ENCODE peak calls at places on chromosomes 11 and 22, in ten cellular contexts. D is NCI-H446; K is choroid plexus epithelial cell; V is breast epithelium; M is NCI-H748 treated with DMSO at 0.1 percent for 48 hours; B is head of caudate nucleus; G is HCEC 1CT; Z is CD4-positive, alpha-beta T cell; Q is WTC11; R is KG1. A is an unnamed sample.

GRCh38 chr11:114297806-114298700 is 1.9 kb downstream of the NNMT start:
- DNase-seq in G (no peak), Z (no peak), B (no peak), K (no peak), D (no peak), R (no peak), M (no peak), Q (no peak), V (no peak), A (no peak)

GRCh38 chr22:17205432-17205831 is 13.8 kb downstream of the ADA2 start:
- DNase-seq in B (no peak), D (no peak), Z (no peak), K (no peak), Q (no peak), G (no peak), R (no peak), V (no peak), M (no peak), A (peak; percentile 10)

GRCh38 chr11:12091957-12092558 is 18.3 kb upstream of the MICAL2 start:
- DNase-seq in V (no peak), Q (no peak), B (no peak), K (peak; percentile 67), R (no peak), G (no peak), Z (no peak), M (peak; percentile 7), D (peak; percentile 14), A (no peak)

GRCh38 chr22:30044369-30044768 is 35.9 kb upstream of the HORMAD2 start:
- DNase-seq in Q (no peak), G (peak; percentile 95), K (peak; percentile 96), V (peak; percentile 53), Z (no peak), B (no peak), R (no peak), M (no peak), D (peak; percentile 35), A (peak; percentile 16)

GRCh38 chr11:125069796-125070195 is 6.7 kb downstream of the SLC37A2 start:
- DNase-seq in V (peak; percentile 17), D (no peak), Z (no peak), Q (no peak), K (no peak), B (no peak), G (peak; percentile 57), M (no peak), R (no peak), A (no peak)

GRCh38 chr22:39405346-39406085 is 5.9 kb downstream of the TAB1 start:
- DNase-seq in B (peak; percentile 89), G (no peak), Z (no peak), Q (no peak), K (peak; percentile 82), D (no peak), V (no peak), M (no peak), R (no peak), A (no peak)

GRCh38 chr22:44728761-44729261 is 23.6 kb upstream of the ARHGAP8 start:
- DNase-seq in M (no peak), K (no peak), Q (no peak), V (no peak), B (no peak), D (no peak), G (no peak), Z (no peak), R (no peak), A (no peak)

GRCh38 chr22:40533712-40534378 is 102.7 kb downstream of the MRTFA start:
- DNase-seq in M (no peak), V (no peak), Z (peak; percentile 51), B (no peak), K (peak; percentile 88), R (peak; percentile 60), Q (no peak), G (peak; percentile 83), D (no peak), A (peak; percentile 51)

GRCh38 chr11:62446091-62446490 is 27.3 kb downstream of the SCGB1A1 start:
- DNase-seq in G (no peak), D (no peak), K (no peak), R (no peak), Z (no peak), Q (no peak), V (no peak), B (no peak), M (no peak), A (no peak)

A was measured in RKO.